ENCODE peak calls at places on chromosome 9, in ten cellular contexts. M, K, B, V, R, Q, O, W, Z and E are unnamed samples.
A peak's percentile ranks its signal among the peaks of the same experiment; 100 is the strongest.

GRCh38 chr9:113349044-113349433 is 302 bp upstream of the BSPRY start:
- DNase-seq in W (no peak), Z (no peak), V (no peak), R (no peak), Q (no peak), K (no peak), M (no peak), B (no peak), O (peak; percentile 33), E (no peak)

GRCh38 chr9:131292937-131293336 is 3.4 kb downstream of the PLPP7 start:
- DNase-seq in Q (no peak), W (no peak), K (no peak), Z (no peak), O (no peak), V (no peak), R (no peak), B (no peak), M (no peak), E (no peak)

GRCh38 chr9:121559183-121559582 is 59.5 kb upstream of the GGTA1 start:
- DNase-seq in Z (no peak), O (no peak), R (no peak), K (peak; percentile 78), V (no peak), M (no peak), Q (no peak), B (no peak), W (no peak), E (no peak)

GRCh38 chr9:19161257-19162025 is 34.1 kb upstream of the PLIN2 start:
- DNase-seq in V (peak; percentile 58), W (no peak), O (no peak), B (peak; percentile 84), M (peak; percentile 50), K (peak; percentile 94), R (peak; percentile 87), Q (no peak), Z (no peak), E (peak; percentile 66)

GRCh38 chr9:84966876-84967830 is 297.6 kb downstream of the NTRK2 start:
- DNase-seq in Q (peak; percentile 88), W (no peak), Z (no peak), R (no peak), M (no peak), O (peak; percentile 77), K (no peak), V (no peak), B (no peak), E (no peak)

GRCh38 chr9:123246534-123246933 is 21.9 kb downstream of the STRBP start:
- DNase-seq in B (no peak), V (no peak), M (no peak), K (peak; percentile 29), R (no peak), W (no peak), O (no peak), Q (no peak), Z (no peak), E (no peak)

GRCh38 chr9:83526221-83526620 is 12.0 kb downstream of the FRMD3 start:
- DNase-seq in Q (no peak), O (no peak), R (no peak), V (no peak), W (no peak), M (no peak), B (no peak), K (no peak), Z (no peak), E (no peak)

GRCh38 chr9:94825620-94825958 is 99.1 kb downstream of the AOPEP start:
- DNase-seq in M (no peak), V (no peak), B (no peak), Z (no peak), Q (no peak), K (no peak), W (no peak), R (no peak), O (no peak), E (no peak)

GRCh38 chr9:118455259-118455658 is 751.1 kb downstream of the TLR4 start:
- DNase-seq in M (no peak), R (no peak), Q (no peak), V (no peak), B (no peak), Z (no peak), K (no peak), O (no peak), W (no peak), E (no peak)
- H3K9me3 ChIP-seq in M (no peaks in the 10 kb centered on the region), R (no peaks in the 10 kb centered on the region), Q (no peaks in the 10 kb centered on the region), V (no peaks in the 10 kb centered on the region), B (no peaks in the 10 kb centered on the region), Z (no peaks in the 10 kb centered on the region), K (no peaks in the 10 kb centered on the region), O (no peaks in the 10 kb centered on the region), W (no peaks in the 10 kb centered on the region), E (no peaks in the 10 kb centered on the region)

DNA sequence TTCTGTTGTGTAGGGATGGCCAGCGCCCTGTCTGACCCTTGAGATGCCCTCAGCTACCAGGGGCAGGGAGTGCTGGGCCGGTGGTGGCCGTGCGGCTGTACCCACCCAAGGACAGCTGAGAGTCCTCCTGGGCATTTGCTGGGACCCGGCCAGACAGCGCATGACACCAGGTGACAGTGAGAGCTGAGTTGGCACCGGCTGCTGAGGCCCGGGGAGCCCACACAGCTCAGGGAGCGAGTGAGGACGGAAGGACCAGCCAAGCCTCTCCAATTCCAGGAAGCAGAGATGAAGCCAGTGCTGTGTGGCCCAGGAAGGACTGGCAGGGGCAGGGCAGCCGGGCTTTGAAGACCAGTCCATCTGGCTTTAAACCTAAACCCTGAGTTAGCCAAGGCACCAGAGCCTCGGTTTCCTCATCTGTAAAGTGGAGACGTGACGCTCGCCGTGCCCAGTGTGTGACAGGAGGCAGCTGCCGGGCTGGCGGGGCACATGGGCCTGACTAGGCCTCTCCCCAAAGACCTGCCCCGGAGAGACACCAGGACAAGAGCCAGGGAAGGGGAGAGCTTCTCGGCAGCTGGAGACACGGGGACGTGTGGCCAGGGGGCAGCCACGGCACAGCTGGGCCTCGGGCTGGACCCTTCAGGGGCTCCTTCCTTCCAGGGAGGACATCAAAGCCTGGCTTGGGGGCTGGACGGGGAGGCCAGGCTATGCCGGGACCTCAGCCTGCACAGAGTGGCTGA is 3.0 kb upstream of the AGPAT2 start:
- DNase-seq in W (peak; percentile 82), R (no peak), Z (no peak), K (no peak), M (no peak), B (no peak), O (no peak), Q (no peak), V (peak; percentile 66), E (peak; percentile 45)
- H3K4me1 ChIP-seq in W (peaks cover 86% of the 10 kb centered on the region), R (peaks cover 41% of the 10 kb centered on the region), Z (peaks cover 73% of the 10 kb centered on the region), K (peaks cover 8% of the 10 kb centered on the region), M (peaks cover 90% of the 10 kb centered on the region), B (peaks cover 11% of the 10 kb centered on the region), O (peaks cover 30% of the 10 kb centered on the region), Q (no peaks in the 10 kb centered on the region), V (peaks cover 90% of the 10 kb centered on the region), E (peaks cover 44% of the 10 kb centered on the region)

DNA sequence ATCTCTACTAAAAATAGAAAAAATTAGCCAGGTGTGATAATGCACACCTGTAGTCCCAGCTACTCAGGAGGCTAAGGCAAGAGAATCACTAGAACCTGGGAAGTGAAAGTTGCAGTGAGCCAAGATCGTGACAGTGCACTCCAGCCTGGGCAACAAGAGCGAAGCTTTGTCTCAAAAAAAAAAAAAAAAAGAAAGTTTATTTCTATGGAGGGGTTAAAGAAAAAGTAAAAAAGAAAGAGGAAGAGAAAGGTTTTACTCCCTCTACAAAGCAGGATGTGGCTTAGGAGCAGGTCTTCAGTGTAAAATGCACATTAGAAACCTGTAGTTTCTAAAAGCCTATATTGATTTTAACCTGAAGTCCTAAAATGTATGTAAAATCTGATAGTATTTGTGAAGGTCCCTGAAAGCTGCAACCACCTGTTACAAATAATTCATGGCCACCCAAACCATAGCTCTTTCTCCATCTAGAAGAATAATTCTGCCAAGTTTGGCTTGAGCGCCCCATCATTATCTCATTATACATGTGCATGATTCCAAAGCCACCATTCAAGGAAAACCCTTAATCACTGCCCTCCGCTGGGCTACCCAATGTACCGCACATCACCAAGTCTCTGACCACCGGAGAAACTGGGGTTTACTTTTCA is 3.4 kb downstream of the FNBP1 start:
- DNase-seq in K (peak; percentile 18), R (no peak), O (peak; percentile 38), Z (no peak), W (no peak), Q (no peak), M (no peak), V (no peak), B (peak; percentile 55), E (no peak)
- TF ChIP-seq CTCF in K (no peak), R (peak; percentile 16), O (peak; percentile 32), Z (no peak), W (no peak), Q (peak; percentile 32), M (no peak), V (no peak), B (no peak), E (no peak)

GRCh38 chr9:16864741-16865434 is 5.6 kb downstream of the BNC2 start:
- DNase-seq in O (no peak), K (peak; percentile 83), Z (no peak), Q (no peak), W (no peak), B (no peak), M (no peak), R (no peak), V (no peak), E (no peak)
- H3K9me3 ChIP-seq in O (no peaks in the 10 kb centered on the region), K (no peaks in the 10 kb centered on the region), Z (no peaks in the 10 kb centered on the region), Q (no peaks in the 10 kb centered on the region), W (no peaks in the 10 kb centered on the region), B (no peaks in the 10 kb centered on the region), M (no peaks in the 10 kb centered on the region), R (no peaks in the 10 kb centered on the region), V (no peaks in the 10 kb centered on the region), E (no peaks in the 10 kb centered on the region)

DNA sequence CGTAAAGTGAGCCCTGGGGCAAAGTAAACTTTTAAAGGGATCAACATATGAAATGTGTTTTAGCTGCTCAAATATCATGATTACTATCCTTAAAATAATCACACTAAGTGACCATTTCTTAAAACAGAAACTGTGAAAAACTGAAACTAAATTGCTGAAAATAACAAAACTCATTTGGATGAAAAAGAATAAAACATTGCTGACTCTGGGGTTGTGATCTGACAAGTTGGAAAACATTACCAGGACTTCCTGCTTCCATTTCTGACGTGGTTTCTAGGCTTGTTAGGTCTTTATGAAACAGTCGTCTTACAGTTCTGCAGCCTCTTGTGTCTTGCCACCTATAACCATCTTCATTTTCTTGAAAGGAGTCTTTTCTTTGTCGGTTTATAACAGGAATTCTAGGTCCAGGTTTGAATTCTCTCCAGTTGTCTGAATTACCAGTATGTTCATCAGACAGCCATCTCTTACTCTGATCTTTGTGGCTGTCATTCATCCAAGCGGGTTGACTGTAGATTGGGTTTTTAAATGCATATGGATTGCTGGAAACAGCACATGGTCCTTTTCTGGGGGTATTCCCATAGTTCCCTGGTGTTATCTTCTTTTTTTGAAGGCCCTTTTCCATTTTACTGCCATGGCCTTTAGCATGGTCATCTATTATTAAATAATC is 1.6 kb downstream of the TUT7 start:
- DNase-seq in Z (no peak), B (no peak), M (no peak), R (no peak), W (no peak), V (no peak), Q (no peak), K (peak; percentile 21), O (no peak), E (no peak)
- H3K4me1 ChIP-seq in Z (peaks cover 65% of the 10 kb centered on the region), B (peaks cover 3% of the 10 kb centered on the region), M (peaks cover 72% of the 10 kb centered on the region), R (peaks cover 20% of the 10 kb centered on the region), W (peaks cover 68% of the 10 kb centered on the region), V (peaks cover 60% of the 10 kb centered on the region), Q (peaks cover 3% of the 10 kb centered on the region), K (peaks cover 5% of the 10 kb centered on the region), O (peaks cover 8% of the 10 kb centered on the region), E (peaks cover 34% of the 10 kb centered on the region)